ENCODE peak calls at places on chromosomes 6 and 20, in seven cellular contexts. H is ovary, F is cardiac muscle cell, I is stomach, U is breast epithelium, M is left lung, E is uterus. Z is an unnamed sample. For H3K36me3 and H3K9me3, the result is how much of the 10 kb centered on the place peaks cover.

GRCh38 chr6:109318328-109318876 is 63.9 kb downstream of the CD164 start:
- DNase-seq in M (no peak), E (no peak), F (peak), U (no peak), H (no peak), I (no peak), Z (peak)

GRCh38 chr6:116217069-116217468 is 36.8 kb downstream of the TSPYL4 start:
- DNase-seq in U (no peak), H (no peak), I (no peak), M (no peak), E (no peak), F (peak), Z (peak)

GRCh38 chr20:49028684-49029083 is 17.4 kb upstream of the CSE1L start:
- DNase-seq in H (no peak), I (no peak), E (no peak), U (no peak), F (peak), M (no peak), Z (no peak)

GRCh38 chr6:32117461-32117860 is 8.3 kb upstream of the TNXB start:
- DNase-seq in H (no peak), F (no peak), U (no peak), I (no peak), E (no peak), M (no peak), Z (no peak)

GRCh38 chr6:40397287-40398033 is 189.7 kb downstream of the LRFN2 start:
- DNase-seq in E (no peak), M (no peak), F (no peak), H (no peak), I (no peak), U (no peak), Z (no peak)

GRCh38 chr6:2171728-2172127 is 73.7 kb downstream of the GMDS start:
- DNase-seq in M (no peak), I (no peak), E (no peak), H (no peak), F (no peak), U (no peak), Z (no peak)

GRCh38 chr20:49835031-49835430 is 22.4 kb downstream of the SLC9A8 start:
- DNase-seq in F (no peak), M (no peak), U (no peak), H (no peak), I (no peak), E (no peak), Z (no peak)

GRCh38 chr20:41365785-41366545 is 653 bp downstream of the EMILIN3 start:
- DNase-seq in H (peak), M (no peak), E (no peak), U (no peak), F (peak), I (no peak), Z (no peak)

GRCh38 chr6:55636406-55637102 is 57.6 kb upstream of the HMGCLL1 start:
- DNase-seq in F (no peak), E (no peak), M (no peak), H (no peak), U (no peak), I (no peak), Z (no peak)

GRCh38 chr6:81307640-81308214 is 444.8 kb downstream of the TENT5A start:
- DNase-seq in M (no peak), H (no peak), I (no peak), E (no peak), F (no peak), U (no peak), Z (no peak)

GRCh38 chr20:33209789-33210188 is 7.4 kb upstream of the BPIFA3 start:
- DNase-seq in I (peak), M (peak), H (peak), F (peak), U (peak), E (no peak), Z (peak)

GRCh38 chr6:167113935-167114910 is 8.7 kb upstream of the CCR6 start:
- DNase-seq in U (no peak), M (no peak), F (no peak), I (no peak), H (no peak), E (no peak), Z (peak)

GRCh38 chr6:142246960-142247359 is 54.8 kb upstream of the ADGRG6 start:
- DNase-seq in U (no peak), E (no peak), F (no peak), I (no peak), M (no peak), H (no peak), Z (no peak)

GRCh38 chr6:123619156-123619555 is 17.6 kb downstream of the TRDN start:
- DNase-seq in U (no peak), I (no peak), H (no peak), E (no peak), M (no peak), F (no peak), Z (no peak)

GRCh38 chr20:36064661-36065426 is 89.7 kb upstream of the EPB41L1 start:
- DNase-seq in M (peak), U (peak), H (peak), I (peak), E (peak), F (peak), Z (peak)

GRCh38 chr6:87078983-87079616 is 15.8 kb downstream of the CGA start:
- DNase-seq in E (peak), I (peak), U (no peak), M (no peak), H (peak), F (peak), Z (peak)

GRCh38 chr6:37623666-37624065 is 74.0 kb downstream of the MDGA1 start:
- DNase-seq in I (no peak), E (no peak), U (no peak), F (no peak), H (no peak), M (no peak), Z (no peak)

GRCh38 chr20:10861086-10861485 is 187.3 kb upstream of the JAG1 start:
- DNase-seq in M (no peak), H (no peak), F (no peak), U (no peak), I (no peak), E (no peak), Z (no peak)

GRCh38 chr6:35718911-35719381 is 17.9 kb upstream of the ARMC12 start:
- DNase-seq in H (no peak), F (no peak), I (no peak), U (peak), E (peak), M (no peak), Z (no peak)

GRCh38 chr6:136718486-136718885 is 73.8 kb downstream of the MAP3K5 start:
- DNase-seq in I (no peak), H (no peak), M (no peak), U (no peak), E (no peak), F (no peak), Z (no peak)

GRCh38 chr6:100664274-100665040 is 199.7 kb upstream of the SIM1 start:
- DNase-seq in F (peak), M (no peak), I (no peak), E (no peak), H (no peak), U (no peak), Z (peak)

GRCh38 chr20:49381558-49382493 is 100.6 kb downstream of the KCNB1 start:
- DNase-seq in U (peak), E (peak), H (peak), F (no peak), M (peak), I (peak), Z (no peak)

GRCh38 chr20:17161661-17162410 is 65.0 kb upstream of the PCSK2 start:
- DNase-seq in F (no peak), I (no peak), H (no peak), E (no peak), U (no peak), M (no peak), Z (no peak)

GRCh38 chr6:20251525-20251924 is 39.3 kb upstream of the MBOAT1 start:
- DNase-seq in U (no peak), M (no peak), E (no peak), H (no peak), F (no peak), I (no peak), Z (no peak)

GRCh38 chr6:48110436-48111142 is 408 bp downstream of the PTCHD4 start:
- DNase-seq in E (no peak), M (no peak), H (no peak), I (no peak), F (no peak), U (no peak), Z (no peak)

GRCh38 chr6:163814494-163815364 is 400.2 kb downstream of the QKI start:
- DNase-seq in H (no peak), F (no peak), I (no peak), M (no peak), U (no peak), E (peak), Z (no peak)

GRCh38 chr6:57038906-57039305 is 7.6 kb upstream of the KIAA1586 start:
- DNase-seq in I (no peak), E (no peak), U (no peak), M (no peak), F (no peak), H (no peak), Z (no peak)

GRCh38 chr6:139254196-139254595 is 37.6 kb downstream of the TXLNB start:
- DNase-seq in I (no peak), E (no peak), M (no peak), U (no peak), F (no peak), H (no peak), Z (no peak)

DNA sequence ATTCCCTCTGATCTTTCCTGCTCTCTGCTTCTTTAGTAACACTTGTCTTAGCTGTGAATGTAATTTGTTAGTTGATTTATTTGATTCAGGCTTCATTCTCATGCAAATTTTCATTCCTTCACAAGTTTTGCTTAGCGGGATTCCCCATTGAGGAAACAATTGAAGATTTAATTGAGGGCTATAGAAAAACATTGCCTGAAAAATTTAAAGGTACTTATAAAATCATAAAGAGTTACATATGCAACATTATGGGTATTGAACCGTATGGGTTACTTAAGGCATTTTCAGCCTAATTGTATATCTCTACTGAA is 11.9 kb upstream of the ZSCAN9 start:
- DNase-seq in E (no peak), U (no peak), M (no peak), H (no peak), I (no peak), F (no peak), Z (no peak)
- H3K4me3 ChIP-seq in E (no peak), U (peak), M (no peak), H (no peak), I (no peak), F (no peak), Z (no peak)

DNA sequence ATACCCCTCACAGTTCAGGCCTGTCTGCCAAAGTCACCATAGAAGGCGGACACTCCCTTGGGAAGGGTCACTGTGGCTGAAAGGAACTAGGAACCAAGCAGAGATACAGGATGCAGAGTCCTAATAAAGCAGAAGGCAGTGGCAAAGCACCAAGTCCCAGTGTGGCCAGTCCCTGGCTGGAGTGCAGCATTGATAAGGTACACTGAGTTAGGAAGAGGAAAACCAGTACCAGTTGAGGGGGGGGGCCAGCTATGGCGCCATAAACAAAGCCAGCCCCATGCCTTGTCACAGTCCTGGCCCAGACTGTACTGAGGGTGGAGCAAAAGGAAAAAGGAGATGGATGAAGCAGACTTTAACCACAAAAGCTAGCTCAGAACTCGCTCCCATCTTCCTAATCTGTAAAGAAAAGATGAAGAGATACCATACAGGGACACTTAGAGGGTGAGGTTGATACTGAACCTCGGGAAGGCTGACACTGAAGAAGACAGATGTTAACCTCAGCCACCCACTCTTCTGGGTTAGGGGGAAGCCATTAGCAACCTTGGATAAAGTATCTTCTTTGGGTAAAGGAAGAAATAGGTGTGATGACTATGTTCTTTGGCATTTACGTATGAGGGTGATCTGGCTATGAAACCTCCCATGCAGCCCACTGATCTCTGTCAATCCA is 7.8 kb downstream of the ABHD12 start:
- DNase-seq in H (no peak), E (no peak), M (no peak), F (no peak), I (no peak), U (no peak), Z (no peak)
- H3K36me3 ChIP-seq in H (under half), E (under half), M (under half), F (under half), I (under half), U (under half), Z (under half)

GRCh38 chr6:119495230-119495683 is 145.7 kb upstream of the MAN1A1 start:
- DNase-seq in F (peak), I (peak), H (no peak), U (no peak), M (no peak), E (no peak), Z (peak)

GRCh38 chr6:119499797-119500196 is 150.2 kb upstream of the MAN1A1 start:
- DNase-seq in H (no peak), I (no peak), E (no peak), U (no peak), M (no peak), F (no peak), Z (no peak)

GRCh38 chr6:119497988-119498727 is 148.6 kb upstream of the MAN1A1 start:
- DNase-seq in M (no peak), U (no peak), F (no peak), I (no peak), H (no peak), E (no peak), Z (peak)

GRCh38 chr6:119493980-119494379 is 144.4 kb upstream of the MAN1A1 start:
- DNase-seq in M (no peak), E (no peak), I (no peak), F (no peak), H (no peak), U (peak), Z (peak)
- H3K9me3 ChIP-seq in M (under half), E (under half), I (under half), F (under half), H (under half), U (under half), Z (under half)

GRCh38 chr20:4014031-4014474 is 1.3 kb downstream of the RNF24 start:
- DNase-seq in H (no peak), U (no peak), M (no peak), E (peak), I (peak), F (peak), Z (peak)

GRCh38 chr20:4013041-4013440 is 2.3 kb downstream of the RNF24 start:
- DNase-seq in E (no peak), M (no peak), F (no peak), I (no peak), U (no peak), H (no peak), Z (no peak)

GRCh38 chr20:4009305-4009704 is 6.1 kb downstream of the RNF24 start:
- DNase-seq in I (no peak), M (no peak), H (no peak), U (no peak), E (no peak), F (no peak), Z (no peak)

GRCh38 chr20:4011226-4011975 is 4.0 kb downstream of the RNF24 start:
- DNase-seq in E (no peak), U (no peak), F (no peak), H (no peak), I (no peak), M (no peak), Z (no peak)

GRCh38 chr20:4012631-4013030 is 2.7 kb downstream of the RNF24 start:
- DNase-seq in E (no peak), H (no peak), U (no peak), F (no peak), M (no peak), I (no peak), Z (no peak)
- H3K4me3 ChIP-seq in E (no peak), H (no peak), U (no peak), F (no peak), M (peak), I (no peak), Z (no peak)

DNA sequence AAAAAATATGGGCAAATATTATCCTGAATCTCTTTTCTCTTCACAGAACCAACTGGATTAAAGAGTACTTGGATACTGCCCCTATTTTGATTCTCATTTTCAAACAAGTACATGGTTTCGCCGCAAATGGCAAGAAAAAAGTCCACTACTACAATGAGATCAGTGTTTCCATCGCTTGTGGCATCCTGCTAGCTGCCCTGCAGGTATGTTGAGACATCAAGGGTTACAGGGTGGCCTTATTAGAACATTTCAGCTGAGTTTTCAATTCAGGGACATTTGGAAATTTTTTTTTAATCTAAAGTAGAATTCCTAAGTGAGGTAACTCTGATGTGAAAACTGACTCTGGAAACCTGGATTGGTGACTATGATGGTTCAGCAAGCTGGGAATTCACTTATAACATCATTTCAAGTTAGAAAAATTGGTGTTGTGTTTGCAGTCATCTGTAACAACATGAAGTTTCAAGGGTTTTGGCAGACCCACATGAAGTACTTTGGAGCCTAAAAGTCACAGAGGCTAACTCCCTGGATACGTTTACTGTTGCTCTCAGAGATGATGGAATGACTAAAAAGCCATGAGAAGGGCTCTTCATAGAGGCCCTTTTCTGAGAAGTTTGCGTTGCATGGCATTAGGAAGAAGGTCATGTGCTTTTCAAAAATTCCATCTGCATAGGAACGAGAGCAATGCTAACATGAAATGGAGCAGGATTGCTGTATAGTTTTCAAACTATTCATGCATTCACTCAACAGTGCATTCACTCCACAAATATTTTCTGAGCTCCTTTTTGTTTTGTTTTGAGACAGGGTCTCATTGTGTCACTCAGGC is 25.5 kb downstream of the IYD start:
- DNase-seq in F (no peak), M (no peak), I (no peak), E (no peak), U (no peak), H (no peak), Z (no peak)
- H3K36me3 ChIP-seq in F (under half), M (under half), I (under half), E (under half), U (under half), H (under half), Z (under half)

DNA sequence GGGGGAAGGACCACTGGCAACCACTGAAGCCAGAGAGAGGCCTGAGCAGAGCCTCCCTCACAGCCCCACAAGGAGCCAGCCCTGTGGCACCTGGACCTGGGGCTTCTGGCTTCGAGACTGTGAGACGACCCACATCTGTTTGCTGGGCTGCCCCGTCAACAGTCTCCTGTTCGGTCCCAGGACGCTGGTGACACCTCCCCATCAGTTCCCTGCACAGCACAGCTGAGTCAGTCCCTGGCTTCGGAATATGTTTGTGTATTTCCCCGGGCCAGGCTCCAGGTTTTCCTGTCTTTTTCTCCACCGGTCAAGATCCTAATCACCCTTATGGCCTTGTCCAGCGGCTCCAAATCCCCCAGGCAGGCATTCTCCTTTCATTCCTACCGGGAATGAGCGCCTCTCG is 46.4 kb upstream of the SMOC2 start:
- DNase-seq in H (no peak), U (no peak), I (no peak), F (no peak), M (peak), E (no peak), Z (no peak)
- H3K9me3 ChIP-seq in H (under half), U (under half), I (under half), F (under half), M (under half), E (under half), Z (under half)

GRCh38 chr6:17869010-17869752 is 118.3 kb downstream of the KIF13A start:
- DNase-seq in F (no peak), H (no peak), E (no peak), M (no peak), U (no peak), I (no peak), Z (no peak)
- H3K4me3 ChIP-seq in F (no peak), H (no peak), E (no peak), M (no peak), U (no peak), I (no peak), Z (no peak)

DNA sequence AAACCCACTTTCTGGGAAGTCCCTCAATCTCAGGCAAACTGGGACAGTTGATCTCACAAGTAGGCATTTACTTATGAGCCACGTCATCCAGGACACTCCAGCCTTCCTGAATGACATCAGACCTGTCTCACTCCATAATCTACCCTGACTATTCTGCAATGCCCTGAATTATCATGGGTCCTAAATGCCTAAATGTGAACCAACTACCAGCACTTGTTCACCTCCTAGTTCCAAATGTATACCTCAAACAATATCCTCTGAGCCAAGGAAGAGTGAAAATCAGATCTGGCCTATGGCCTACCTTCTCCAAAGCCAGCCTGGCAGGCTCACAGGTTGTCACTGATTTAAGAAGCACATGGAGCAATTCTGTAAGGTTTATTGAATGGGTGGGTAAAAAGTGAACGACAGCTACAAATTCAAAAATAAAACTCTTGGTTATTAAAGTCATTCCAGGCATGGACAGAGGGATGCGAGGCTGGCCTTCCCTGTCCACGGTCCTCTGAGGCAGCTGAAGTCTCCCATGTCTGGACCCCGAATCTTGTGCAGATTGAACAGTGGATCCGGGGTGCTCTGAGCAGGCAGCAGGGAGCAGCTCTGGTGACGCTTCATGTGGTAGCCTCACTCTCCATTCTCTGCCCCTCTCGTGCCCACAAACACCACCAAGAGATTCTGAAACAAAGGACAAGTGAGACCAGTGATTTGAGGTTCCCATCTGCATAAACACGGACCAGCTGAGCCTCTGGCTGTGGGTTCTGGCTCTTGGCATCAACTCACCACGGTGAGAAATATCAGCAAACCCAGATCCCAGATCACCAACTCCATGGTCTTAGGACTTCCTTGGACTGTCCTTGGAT is 14.7 kb downstream of the SNHG17 start:
- DNase-seq in H (no peak), F (no peak), E (no peak), I (no peak), M (no peak), U (no peak), Z (no peak)
- H3K36me3 ChIP-seq in H (under half), F (half or more), E (under half), I (half or more), M (half or more), U (under half), Z (under half)